ENCODE peak calls at places on chromosomes 6 and 20, in four cellular contexts. One of them, this sample, is unnamed.
A peak's percentile ranks its signal among the peaks of the same experiment; 100 is the strongest.

GRCh38 chr20:16001286-16001685 is 572.0 kb downstream of the KIF16B start:
- DNase-seq in CD4-positive, alpha-beta memory T cell: no peak
- DNase-seq in GM23338: no peak
- DNase-seq in CD4-positive, CD25-positive, alpha-beta regulatory T cell: no peak
- DNase-seq in this sample: no peak

GRCh38 chr6:62775427-62776022 is 435.7 kb upstream of the FKBP1C start:
- DNase-seq in CD4-positive, alpha-beta memory T cell: no peak
- DNase-seq in GM23338: peak; percentile 61
- DNase-seq in CD4-positive, CD25-positive, alpha-beta regulatory T cell: peak; percentile 6
- DNase-seq in this sample: peak; percentile 2

GRCh38 chr6:170044836-170045562 is 245.9 kb downstream of the DLL1 start:
- DNase-seq in CD4-positive, alpha-beta memory T cell: no peak
- DNase-seq in GM23338: no peak
- DNase-seq in CD4-positive, CD25-positive, alpha-beta regulatory T cell: no peak
- DNase-seq in this sample: no peak

GRCh38 chr6:33017024-33017423 is 7.6 kb upstream of the HLA-DOA start:
- DNase-seq in CD4-positive, alpha-beta memory T cell: no peak
- DNase-seq in GM23338: no peak
- DNase-seq in CD4-positive, CD25-positive, alpha-beta regulatory T cell: no peak
- DNase-seq in this sample: no peak

GRCh38 chr6:135438907-135439535 is 58.5 kb downstream of the AHI1 start:
- DNase-seq in CD4-positive, alpha-beta memory T cell: no peak
- DNase-seq in GM23338: peak; percentile 62
- DNase-seq in CD4-positive, CD25-positive, alpha-beta regulatory T cell: peak; percentile 67
- DNase-seq in this sample: peak; percentile 4

GRCh38 chr6:23316131-23316530 is 746.8 kb downstream of the HDGFL1 start:
- DNase-seq in CD4-positive, alpha-beta memory T cell: no peak
- DNase-seq in GM23338: no peak
- DNase-seq in CD4-positive, CD25-positive, alpha-beta regulatory T cell: no peak
- DNase-seq in this sample: no peak

GRCh38 chr20:59912609-59913008 is 20.8 kb downstream of the SYCP2 start:
- DNase-seq in CD4-positive, alpha-beta memory T cell: no peak
- DNase-seq in GM23338: no peak
- DNase-seq in CD4-positive, CD25-positive, alpha-beta regulatory T cell: no peak
- DNase-seq in this sample: no peak

GRCh38 chr6:36834576-36835293 is 4.5 kb downstream of the CPNE5 start:
- DNase-seq in CD4-positive, alpha-beta memory T cell: no peak
- DNase-seq in GM23338: peak; percentile 44
- DNase-seq in CD4-positive, CD25-positive, alpha-beta regulatory T cell: no peak
- DNase-seq in this sample: peak; percentile 80

GRCh38 chr6:169556758-169557505 is 144.9 kb downstream of the WDR27 start:
- DNase-seq in CD4-positive, alpha-beta memory T cell: peak; percentile 18
- DNase-seq in GM23338: no peak
- DNase-seq in CD4-positive, CD25-positive, alpha-beta regulatory T cell: peak; percentile 74
- DNase-seq in this sample: no peak

GRCh38 chr6:53566755-53567154 is 21.9 kb upstream of the GCLC start:
- DNase-seq in CD4-positive, alpha-beta memory T cell: no peak
- DNase-seq in GM23338: no peak
- DNase-seq in CD4-positive, CD25-positive, alpha-beta regulatory T cell: no peak
- DNase-seq in this sample: no peak

GRCh38 chr20:62352402-62353288 is 14.5 kb downstream of the LAMA5 start:
- DNase-seq in CD4-positive, alpha-beta memory T cell: no peak
- DNase-seq in GM23338: no peak
- DNase-seq in CD4-positive, CD25-positive, alpha-beta regulatory T cell: no peak
- DNase-seq in this sample: no peak

GRCh38 chr6:13848553-13849150 is 34.3 kb upstream of the MCUR1 start:
- DNase-seq in CD4-positive, alpha-beta memory T cell: no peak
- DNase-seq in GM23338: no peak
- DNase-seq in CD4-positive, CD25-positive, alpha-beta regulatory T cell: no peak
- DNase-seq in this sample: no peak
- H3K4me3 ChIP-seq in CD4-positive, alpha-beta memory T cell: no peak overlapping the region
- H3K4me3 ChIP-seq in GM23338: no peak overlapping the region
- H3K4me3 ChIP-seq in CD4-positive, CD25-positive, alpha-beta regulatory T cell: no peak overlapping the region
- H3K4me3 ChIP-seq in this sample: no peak overlapping the region

GRCh38 chr6:147508871-147509608 is 550 bp downstream of the SAMD5 start:
- DNase-seq in CD4-positive, alpha-beta memory T cell: no peak
- DNase-seq in GM23338: peak; percentile 51
- DNase-seq in CD4-positive, CD25-positive, alpha-beta regulatory T cell: peak; percentile 7
- DNase-seq in this sample: peak; percentile 72

GRCh38 chr6:147510949-147511590 is 2.6 kb downstream of the SAMD5 start:
- DNase-seq in CD4-positive, alpha-beta memory T cell: no peak
- DNase-seq in GM23338: no peak
- DNase-seq in CD4-positive, CD25-positive, alpha-beta regulatory T cell: no peak
- DNase-seq in this sample: no peak

GRCh38 chr6:147507162-147508072 is 1.1 kb upstream of the SAMD5 start:
- DNase-seq in CD4-positive, alpha-beta memory T cell: no peak
- DNase-seq in GM23338: peak; percentile 33
- DNase-seq in CD4-positive, CD25-positive, alpha-beta regulatory T cell: no peak
- DNase-seq in this sample: peak; percentile 72

GRCh38 chr6:147508073-147508870 is at the start of gene SAMD5:
- DNase-seq in CD4-positive, alpha-beta memory T cell: no peak
- DNase-seq in GM23338: peak; percentile 70
- DNase-seq in CD4-positive, CD25-positive, alpha-beta regulatory T cell: peak; percentile 10
- DNase-seq in this sample: peak; percentile 93

DNA sequence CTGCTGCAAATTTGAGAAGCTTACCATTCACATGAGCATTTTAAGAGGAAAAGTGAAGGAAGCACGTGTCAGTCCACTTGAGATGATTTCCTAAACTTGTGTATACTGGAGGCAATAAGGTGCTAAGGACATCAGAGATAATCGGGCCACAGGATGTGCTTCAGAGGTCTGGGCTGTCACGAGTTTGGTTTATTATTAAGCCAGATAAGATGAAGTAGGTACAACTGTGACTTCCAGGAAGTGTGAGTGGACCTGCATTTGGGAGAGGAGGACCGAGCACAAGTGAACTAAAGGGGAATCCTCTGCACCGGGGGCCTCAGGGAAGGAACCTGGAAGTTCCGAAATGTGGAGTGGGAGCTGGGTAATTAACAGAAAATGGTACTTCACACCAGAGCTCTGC is 1.4 kb downstream of the SAMD5 start:
- DNase-seq in CD4-positive, alpha-beta memory T cell: no peak
- DNase-seq in GM23338: no peak
- DNase-seq in CD4-positive, CD25-positive, alpha-beta regulatory T cell: no peak
- DNase-seq in this sample: no peak
- H3K27me3 ChIP-seq in CD4-positive, alpha-beta memory T cell: peaks cover 11% of the 10 kb centered on the region
- H3K27me3 ChIP-seq in GM23338: peaks cover 92% of the 10 kb centered on the region
- H3K27me3 ChIP-seq in CD4-positive, CD25-positive, alpha-beta regulatory T cell: peaks cover 18% of the 10 kb centered on the region
- H3K27me3 ChIP-seq in this sample: peaks cover 63% of the 10 kb centered on the region

DNA sequence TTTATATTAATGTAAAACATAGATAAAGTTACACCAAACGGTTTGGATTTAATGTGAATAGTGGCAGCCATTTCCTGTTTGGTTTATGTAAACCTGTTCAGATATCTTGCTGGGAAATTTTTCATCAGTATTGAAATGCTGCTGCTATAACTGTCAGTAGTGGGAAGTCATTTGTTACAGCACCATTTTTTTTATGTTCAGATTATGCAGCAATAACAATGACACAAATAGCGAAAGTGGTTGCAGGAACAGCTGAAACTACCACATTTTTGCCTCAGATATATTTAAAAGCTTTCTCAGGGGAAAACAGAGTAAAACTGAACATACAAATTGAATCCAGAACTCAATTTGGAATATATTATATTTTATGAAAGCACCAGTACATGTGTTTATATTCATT is 128.8 kb upstream of the SIM1 start:
- DNase-seq in CD4-positive, alpha-beta memory T cell: no peak
- DNase-seq in GM23338: no peak
- DNase-seq in CD4-positive, CD25-positive, alpha-beta regulatory T cell: peak; percentile 1
- DNase-seq in this sample: no peak
- H3K36me3 ChIP-seq in CD4-positive, alpha-beta memory T cell: peaks cover 7% of the 10 kb centered on the region
- H3K36me3 ChIP-seq in GM23338: peaks cover 4% of the 10 kb centered on the region
- H3K36me3 ChIP-seq in CD4-positive, CD25-positive, alpha-beta regulatory T cell: peaks cover 22% of the 10 kb centered on the region
- H3K36me3 ChIP-seq in this sample: no peaks in the 10 kb centered on the region

GRCh38 chr6:116282698-116283097 is 3.0 kb upstream of the TSPYL1 start:
- DNase-seq in CD4-positive, alpha-beta memory T cell: no peak
- DNase-seq in GM23338: no peak
- DNase-seq in CD4-positive, CD25-positive, alpha-beta regulatory T cell: no peak
- DNase-seq in this sample: no peak
- H3K4me3 ChIP-seq in CD4-positive, alpha-beta memory T cell: no peak overlapping the region
- H3K4me3 ChIP-seq in GM23338: no peak overlapping the region
- H3K4me3 ChIP-seq in CD4-positive, CD25-positive, alpha-beta regulatory T cell: no peak overlapping the region
- H3K4me3 ChIP-seq in this sample: no peak overlapping the region

DNA sequence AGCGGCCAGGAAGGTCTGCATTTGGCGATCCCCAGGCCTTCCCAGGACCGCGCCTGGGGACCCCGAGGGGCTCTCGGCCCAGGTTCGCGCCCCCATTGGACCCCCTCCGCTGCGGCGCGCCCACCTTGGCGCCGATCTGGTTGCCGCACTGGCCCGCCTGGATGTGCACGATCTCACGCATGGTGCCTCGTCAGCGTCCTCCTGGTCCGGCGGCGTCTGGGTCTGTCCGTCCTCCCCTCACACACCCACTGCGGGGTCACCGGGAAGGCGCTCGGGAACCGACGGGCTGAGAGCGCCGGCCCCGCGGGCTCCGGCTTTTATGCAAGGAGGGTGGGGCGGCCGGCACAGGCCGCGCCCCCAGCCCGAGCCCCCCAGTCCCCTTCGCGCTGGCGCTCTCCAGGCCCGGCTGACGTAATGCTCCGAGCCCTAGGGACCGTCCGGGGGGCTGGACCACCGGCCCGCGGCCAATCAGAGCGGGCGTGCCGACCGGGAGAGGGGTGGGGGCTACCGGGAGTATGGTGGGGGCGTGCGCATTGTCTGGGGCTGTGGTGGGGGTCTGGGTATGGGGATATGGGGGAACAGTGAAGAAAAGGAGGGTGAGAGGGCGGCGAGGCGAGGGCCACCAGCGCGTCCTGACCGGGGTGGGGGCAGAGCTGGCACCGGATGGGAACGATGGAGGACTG is at the start of gene TUBB2B:
- DNase-seq in CD4-positive, alpha-beta memory T cell: no peak
- DNase-seq in GM23338: peak; percentile 96
- DNase-seq in CD4-positive, CD25-positive, alpha-beta regulatory T cell: no peak
- DNase-seq in this sample: peak; percentile 98
- H3K27me3 ChIP-seq in CD4-positive, alpha-beta memory T cell: peaks cover 47% of the 10 kb centered on the region
- H3K27me3 ChIP-seq in GM23338: peaks cover 26% of the 10 kb centered on the region
- H3K27me3 ChIP-seq in CD4-positive, CD25-positive, alpha-beta regulatory T cell: peaks cover 26% of the 10 kb centered on the region
- H3K27me3 ChIP-seq in this sample: peaks cover 22% of the 10 kb centered on the region

GRCh38 chr6:44396968-44397367 is 9.5 kb downstream of the CDC5L start:
- DNase-seq in CD4-positive, alpha-beta memory T cell: no peak
- DNase-seq in GM23338: no peak
- DNase-seq in CD4-positive, CD25-positive, alpha-beta regulatory T cell: no peak
- DNase-seq in this sample: no peak
- H3K36me3 ChIP-seq in CD4-positive, alpha-beta memory T cell: peaks cover 64% of the 10 kb centered on the region
- H3K36me3 ChIP-seq in GM23338: peaks cover 51% of the 10 kb centered on the region
- H3K36me3 ChIP-seq in CD4-positive, CD25-positive, alpha-beta regulatory T cell: peaks cover 90% of the 10 kb centered on the region
- H3K36me3 ChIP-seq in this sample: peaks cover 44% of the 10 kb centered on the region

GRCh38 chr6:14072084-14072483 is 45.5 kb upstream of the CD83 start:
- DNase-seq in CD4-positive, alpha-beta memory T cell: no peak
- DNase-seq in GM23338: no peak
- DNase-seq in CD4-positive, CD25-positive, alpha-beta regulatory T cell: no peak
- DNase-seq in this sample: no peak

GRCh38 chr6:14070457-14070856 is 47.1 kb upstream of the CD83 start:
- DNase-seq in CD4-positive, alpha-beta memory T cell: no peak
- DNase-seq in GM23338: no peak
- DNase-seq in CD4-positive, CD25-positive, alpha-beta regulatory T cell: no peak
- DNase-seq in this sample: no peak

GRCh38 chr6:14077193-14077853 is 40.2 kb upstream of the CD83 start:
- DNase-seq in CD4-positive, alpha-beta memory T cell: no peak
- DNase-seq in GM23338: no peak
- DNase-seq in CD4-positive, CD25-positive, alpha-beta regulatory T cell: peak; percentile 43
- DNase-seq in this sample: no peak

GRCh38 chr6:14079433-14079832 is 38.1 kb upstream of the CD83 start:
- DNase-seq in CD4-positive, alpha-beta memory T cell: no peak
- DNase-seq in GM23338: no peak
- DNase-seq in CD4-positive, CD25-positive, alpha-beta regulatory T cell: no peak
- DNase-seq in this sample: no peak

GRCh38 chr6:14074723-14075503 is 42.7 kb upstream of the CD83 start:
- DNase-seq in CD4-positive, alpha-beta memory T cell: peak; percentile 63
- DNase-seq in GM23338: no peak
- DNase-seq in CD4-positive, CD25-positive, alpha-beta regulatory T cell: peak; percentile 84
- DNase-seq in this sample: no peak
- H3K4me3 ChIP-seq in CD4-positive, alpha-beta memory T cell: peak overlapping the region; percentile 5
- H3K4me3 ChIP-seq in GM23338: no peak overlapping the region
- H3K4me3 ChIP-seq in CD4-positive, CD25-positive, alpha-beta regulatory T cell: peak overlapping the region; percentile 85
- H3K4me3 ChIP-seq in this sample: no peak overlapping the region

GRCh38 chr6:50820590-50821234 is 2.0 kb downstream of the TFAP2B start:
- DNase-seq in CD4-positive, alpha-beta memory T cell: no peak
- DNase-seq in GM23338: no peak
- DNase-seq in CD4-positive, CD25-positive, alpha-beta regulatory T cell: no peak
- DNase-seq in this sample: no peak
- H3K27me3 ChIP-seq in CD4-positive, alpha-beta memory T cell: peaks cover 9% of the 10 kb centered on the region
- H3K27me3 ChIP-seq in GM23338: peaks cover 99% of the 10 kb centered on the region
- H3K27me3 ChIP-seq in CD4-positive, CD25-positive, alpha-beta regulatory T cell: peaks cover 63% of the 10 kb centered on the region
- H3K27me3 ChIP-seq in this sample: peaks cover 96% of the 10 kb centered on the region

This sample was measured in H7.